ENCODE peak calls at places on chromosomes 1 and 21, in five cellular contexts. One of them, this sample, is unnamed. For H3K36me3, the result is how much of the 10 kb centered on the place peaks cover.

GRCh38 chr1:119712342-119713038 is 756 bp downstream of the PHGDH start:
- DNase-seq in tibial nerve: peak
- DNase-seq in cardiac muscle cell: peak
- DNase-seq in IMR-90: peak
- DNase-seq in breast epithelium: peak
- DNase-seq in this sample: no peak

GRCh38 chr1:37098196-37098595 is 63.9 kb upstream of the GRIK3 start:
- DNase-seq in tibial nerve: no peak
- DNase-seq in cardiac muscle cell: no peak
- DNase-seq in IMR-90: no peak
- DNase-seq in breast epithelium: no peak
- DNase-seq in this sample: no peak

GRCh38 chr21:17931080-17931479 is 111.9 kb upstream of the C21orf91 start:
- DNase-seq in tibial nerve: no peak
- DNase-seq in cardiac muscle cell: no peak
- DNase-seq in IMR-90: no peak
- DNase-seq in breast epithelium: no peak
- DNase-seq in this sample: no peak

GRCh38 chr21:38159355-38159754 is 97.4 kb upstream of the KCNJ15 start:
- DNase-seq in tibial nerve: peak
- DNase-seq in cardiac muscle cell: peak
- DNase-seq in IMR-90: peak
- DNase-seq in breast epithelium: no peak
- DNase-seq in this sample: no peak

GRCh38 chr1:76038306-76039004 is 36.1 kb upstream of the ST6GALNAC3 start:
- DNase-seq in tibial nerve: no peak
- DNase-seq in cardiac muscle cell: no peak
- DNase-seq in IMR-90: peak
- DNase-seq in breast epithelium: no peak
- DNase-seq in this sample: no peak

GRCh38 chr1:101004666-101005065 is 20.9 kb downstream of the DPH5 start:
- DNase-seq in tibial nerve: no peak
- DNase-seq in cardiac muscle cell: no peak
- DNase-seq in IMR-90: peak
- DNase-seq in breast epithelium: no peak
- DNase-seq in this sample: no peak

GRCh38 chr1:240927815-240928214 is 315.9 kb upstream of the GREM2 start:
- DNase-seq in tibial nerve: no peak
- DNase-seq in cardiac muscle cell: no peak
- DNase-seq in IMR-90: no peak
- DNase-seq in breast epithelium: no peak
- DNase-seq in this sample: no peak

GRCh38 chr1:151946366-151946764 is 37.1 kb upstream of the THEM4 start:
- DNase-seq in tibial nerve: no peak
- DNase-seq in cardiac muscle cell: no peak
- DNase-seq in IMR-90: no peak
- DNase-seq in breast epithelium: no peak
- DNase-seq in this sample: peak

GRCh38 chr1:67816096-67816493 is 17.2 kb downstream of the GNG12 start:
- DNase-seq in tibial nerve: no peak
- DNase-seq in cardiac muscle cell: no peak
- DNase-seq in IMR-90: no peak
- DNase-seq in breast epithelium: no peak
- DNase-seq in this sample: no peak

GRCh38 chr1:53398585-53399365 is 60.4 kb upstream of the DMRTB1 start:
- DNase-seq in tibial nerve: no peak
- DNase-seq in cardiac muscle cell: no peak
- DNase-seq in IMR-90: no peak
- DNase-seq in breast epithelium: no peak
- DNase-seq in this sample: no peak

GRCh38 chr1:107689733-107690132 is 275.2 kb downstream of the VAV3 start:
- DNase-seq in tibial nerve: no peak
- DNase-seq in cardiac muscle cell: no peak
- DNase-seq in IMR-90: no peak
- DNase-seq in breast epithelium: no peak
- DNase-seq in this sample: no peak

GRCh38 chr1:165899461-165899941 is 72.1 kb downstream of the UCK2 start:
- DNase-seq in tibial nerve: no peak
- DNase-seq in cardiac muscle cell: no peak
- DNase-seq in IMR-90: peak
- DNase-seq in breast epithelium: no peak
- DNase-seq in this sample: no peak

GRCh38 chr1:31013187-31013864 is 52.2 kb downstream of the PUM1 start:
- DNase-seq in tibial nerve: no peak
- DNase-seq in cardiac muscle cell: no peak
- DNase-seq in IMR-90: peak
- DNase-seq in breast epithelium: no peak
- DNase-seq in this sample: no peak

GRCh38 chr1:113536182-113536780 is 146.0 kb downstream of the MAGI3 start:
- DNase-seq in tibial nerve: no peak
- DNase-seq in cardiac muscle cell: no peak
- DNase-seq in IMR-90: peak
- DNase-seq in breast epithelium: no peak
- DNase-seq in this sample: no peak

GRCh38 chr1:20400341-20401177 is 85.5 kb downstream of the CAMK2N1 start:
- DNase-seq in tibial nerve: no peak
- DNase-seq in cardiac muscle cell: no peak
- DNase-seq in IMR-90: no peak
- DNase-seq in breast epithelium: no peak
- DNase-seq in this sample: no peak

GRCh38 chr21:32604484-32604883 is 7.7 kb downstream of the CFAP298 start:
- DNase-seq in tibial nerve: no peak
- DNase-seq in cardiac muscle cell: no peak
- DNase-seq in IMR-90: no peak
- DNase-seq in breast epithelium: no peak
- DNase-seq in this sample: no peak

GRCh38 chr1:155002479-155003226 is at the start of gene ZBTB7B:
- DNase-seq in tibial nerve: no peak
- DNase-seq in cardiac muscle cell: peak
- DNase-seq in IMR-90: no peak
- DNase-seq in breast epithelium: no peak
- DNase-seq in this sample: no peak

GRCh38 chr1:87074001-87074795 is 159.8 kb downstream of the HS2ST1 start:
- DNase-seq in tibial nerve: no peak
- DNase-seq in cardiac muscle cell: no peak
- DNase-seq in IMR-90: no peak
- DNase-seq in breast epithelium: no peak
- DNase-seq in this sample: no peak

GRCh38 chr21:42769820-42770716 is 109.3 kb downstream of the WDR4 start:
- DNase-seq in tibial nerve: no peak
- DNase-seq in cardiac muscle cell: no peak
- DNase-seq in IMR-90: no peak
- DNase-seq in breast epithelium: no peak
- DNase-seq in this sample: no peak

GRCh38 chr21:42770717-42771502 is 108.4 kb downstream of the WDR4 start:
- DNase-seq in tibial nerve: no peak
- DNase-seq in cardiac muscle cell: no peak
- DNase-seq in IMR-90: no peak
- DNase-seq in breast epithelium: no peak
- DNase-seq in this sample: no peak

GRCh38 chr21:42768324-42769121 is 110.8 kb downstream of the WDR4 start:
- DNase-seq in tibial nerve: no peak
- DNase-seq in cardiac muscle cell: no peak
- DNase-seq in IMR-90: no peak
- DNase-seq in breast epithelium: no peak
- DNase-seq in this sample: no peak

GRCh38 chr21:42769183-42769819 is 110.0 kb downstream of the WDR4 start:
- DNase-seq in tibial nerve: no peak
- DNase-seq in cardiac muscle cell: no peak
- DNase-seq in IMR-90: no peak
- DNase-seq in breast epithelium: no peak
- DNase-seq in this sample: no peak

GRCh38 chr21:42771503-42771805 is 107.9 kb downstream of the WDR4 start:
- DNase-seq in tibial nerve: no peak
- DNase-seq in cardiac muscle cell: no peak
- DNase-seq in IMR-90: no peak
- DNase-seq in breast epithelium: no peak
- DNase-seq in this sample: no peak
- H3K36me3 ChIP-seq in tibial nerve: half or more
- H3K36me3 ChIP-seq in cardiac muscle cell: under half
- H3K36me3 ChIP-seq in IMR-90: under half
- H3K36me3 ChIP-seq in breast epithelium: under half
- H3K36me3 ChIP-seq in this sample: under half

GRCh38 chr1:229323205-229323604 is 19.6 kb downstream of the CCSAP start:
- DNase-seq in tibial nerve: no peak
- DNase-seq in cardiac muscle cell: no peak
- DNase-seq in IMR-90: peak
- DNase-seq in breast epithelium: no peak
- DNase-seq in this sample: no peak

GRCh38 chr1:229325401-229325800 is 17.4 kb downstream of the CCSAP start:
- DNase-seq in tibial nerve: no peak
- DNase-seq in cardiac muscle cell: no peak
- DNase-seq in IMR-90: no peak
- DNase-seq in breast epithelium: no peak
- DNase-seq in this sample: no peak

GRCh38 chr1:229326601-229327000 is 16.2 kb downstream of the CCSAP start:
- DNase-seq in tibial nerve: no peak
- DNase-seq in cardiac muscle cell: no peak
- DNase-seq in IMR-90: no peak
- DNase-seq in breast epithelium: no peak
- DNase-seq in this sample: no peak

GRCh38 chr1:229323885-229324553 is 18.8 kb downstream of the CCSAP start:
- DNase-seq in tibial nerve: no peak
- DNase-seq in cardiac muscle cell: no peak
- DNase-seq in IMR-90: no peak
- DNase-seq in breast epithelium: no peak
- DNase-seq in this sample: no peak

DNA sequence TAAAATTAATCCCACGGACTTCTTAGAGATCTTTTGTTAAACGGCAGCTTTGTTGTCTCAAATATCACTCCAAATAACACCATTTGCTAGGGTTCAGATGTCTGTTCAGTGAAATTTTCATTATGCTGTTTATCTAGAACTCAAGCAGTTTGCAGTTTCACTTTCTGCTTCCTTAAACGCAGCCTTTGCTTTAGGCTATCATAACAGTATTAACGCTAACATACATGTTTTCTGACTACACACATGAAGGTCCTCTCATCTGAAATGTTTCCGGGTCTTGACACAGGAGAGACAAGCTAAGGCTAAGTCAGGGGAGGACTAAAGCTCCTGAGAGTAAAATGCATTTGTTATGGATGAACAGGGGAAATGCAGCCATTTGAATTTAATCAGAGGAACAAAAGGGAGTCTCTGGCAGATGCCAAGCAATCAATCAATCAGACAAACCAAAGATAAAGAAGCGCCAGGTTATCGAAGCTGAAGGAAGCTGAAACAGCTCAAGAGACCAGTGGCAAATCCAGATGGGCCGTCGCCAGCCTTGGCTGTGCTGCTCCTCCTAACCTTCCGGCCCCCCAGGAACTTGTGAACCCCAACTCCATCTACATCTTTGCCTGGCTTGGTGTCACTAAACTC is 16.9 kb downstream of the CCSAP start:
- DNase-seq in tibial nerve: no peak
- DNase-seq in cardiac muscle cell: no peak
- DNase-seq in IMR-90: no peak
- DNase-seq in breast epithelium: no peak
- DNase-seq in this sample: no peak
- H3K36me3 ChIP-seq in tibial nerve: half or more
- H3K36me3 ChIP-seq in cardiac muscle cell: under half
- H3K36me3 ChIP-seq in IMR-90: under half
- H3K36me3 ChIP-seq in breast epithelium: under half
- H3K36me3 ChIP-seq in this sample: under half

DNA sequence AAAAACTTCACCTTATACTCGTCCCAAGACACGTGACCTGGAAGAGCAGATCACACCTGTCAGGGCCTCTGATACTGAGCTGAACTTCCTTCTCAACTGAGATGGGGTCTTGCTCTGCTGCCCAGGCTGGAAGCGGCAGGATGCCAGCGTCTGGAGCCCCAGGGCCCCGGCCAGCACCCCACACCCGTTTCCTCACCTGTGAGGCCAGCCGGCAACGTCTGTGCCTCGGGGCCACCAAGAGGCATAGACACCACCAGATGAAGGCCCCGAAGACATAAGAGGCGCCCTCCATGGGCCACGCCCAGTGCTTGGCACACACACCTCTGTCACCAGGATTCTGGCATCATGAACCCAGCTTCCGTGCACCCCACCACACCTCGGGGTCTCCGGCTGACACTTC is 8.5 kb downstream of the SDF4 start:
- DNase-seq in tibial nerve: no peak
- DNase-seq in cardiac muscle cell: no peak
- DNase-seq in IMR-90: no peak
- DNase-seq in breast epithelium: no peak
- DNase-seq in this sample: no peak
- H3K36me3 ChIP-seq in tibial nerve: half or more
- H3K36me3 ChIP-seq in cardiac muscle cell: under half
- H3K36me3 ChIP-seq in IMR-90: half or more
- H3K36me3 ChIP-seq in breast epithelium: under half
- H3K36me3 ChIP-seq in this sample: half or more

GRCh38 chr1:2991753-2992495 is 29.3 kb upstream of the ACTRT2 start:
- DNase-seq in tibial nerve: no peak
- DNase-seq in cardiac muscle cell: no peak
- DNase-seq in IMR-90: no peak
- DNase-seq in breast epithelium: peak
- DNase-seq in this sample: no peak
- H3K36me3 ChIP-seq in tibial nerve: under half
- H3K36me3 ChIP-seq in cardiac muscle cell: under half
- H3K36me3 ChIP-seq in IMR-90: under half
- H3K36me3 ChIP-seq in breast epithelium: under half
- H3K36me3 ChIP-seq in this sample: under half

GRCh38 chr1:93083979-93084378 is 4.9 kb downstream of the MTF2 start:
- DNase-seq in tibial nerve: no peak
- DNase-seq in cardiac muscle cell: no peak
- DNase-seq in IMR-90: no peak
- DNase-seq in breast epithelium: no peak
- DNase-seq in this sample: no peak
- H3K36me3 ChIP-seq in tibial nerve: under half
- H3K36me3 ChIP-seq in cardiac muscle cell: under half
- H3K36me3 ChIP-seq in IMR-90: under half
- H3K36me3 ChIP-seq in breast epithelium: under half
- H3K36me3 ChIP-seq in this sample: under half

GRCh38 chr1:28134651-28135207 is 41.8 kb downstream of the PTAFR start:
- DNase-seq in tibial nerve: no peak
- DNase-seq in cardiac muscle cell: no peak
- DNase-seq in IMR-90: no peak
- DNase-seq in breast epithelium: no peak
- DNase-seq in this sample: no peak
- H3K36me3 ChIP-seq in tibial nerve: under half
- H3K36me3 ChIP-seq in cardiac muscle cell: under half
- H3K36me3 ChIP-seq in IMR-90: under half
- H3K36me3 ChIP-seq in breast epithelium: under half
- H3K36me3 ChIP-seq in this sample: under half

DNA sequence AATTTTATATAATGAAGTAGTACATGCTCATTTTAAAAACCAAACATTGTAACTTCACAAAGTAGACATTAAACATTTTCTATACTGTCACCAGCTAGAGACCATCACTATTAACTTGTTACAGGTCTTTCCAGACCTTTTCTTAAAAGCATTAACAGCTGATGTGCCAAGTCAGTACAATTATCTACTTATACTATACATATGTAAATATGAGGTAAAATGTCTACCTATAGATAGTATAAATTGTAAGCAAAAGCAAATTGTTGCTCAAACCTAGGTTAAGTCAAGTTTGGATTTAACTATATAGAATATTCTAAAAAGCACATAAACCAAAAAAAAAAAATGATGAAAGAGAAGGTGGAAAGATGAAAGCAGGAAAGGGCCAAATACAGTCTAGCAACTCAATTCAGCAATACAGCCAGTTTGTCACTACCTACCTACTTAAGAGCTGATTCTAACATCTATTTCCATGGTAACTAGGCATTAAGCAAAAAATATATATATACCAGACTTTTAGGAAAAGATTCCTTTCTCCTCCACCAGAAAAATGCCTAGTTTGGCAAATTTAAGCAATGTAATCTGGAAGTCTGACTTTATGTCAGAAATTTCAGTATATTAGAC is 34.5 kb downstream of the ARID4B start:
- DNase-seq in tibial nerve: no peak
- DNase-seq in cardiac muscle cell: no peak
- DNase-seq in IMR-90: no peak
- DNase-seq in breast epithelium: no peak
- DNase-seq in this sample: no peak
- H3K36me3 ChIP-seq in tibial nerve: under half
- H3K36me3 ChIP-seq in cardiac muscle cell: under half
- H3K36me3 ChIP-seq in IMR-90: under half
- H3K36me3 ChIP-seq in breast epithelium: under half
- H3K36me3 ChIP-seq in this sample: under half

This sample was measured in effector memory CD4-positive, alpha-beta T cell.